ENCODE peak calls at places on chromosomes 2 and 18, in five cellular contexts. N, I, Y, C and Q are unnamed samples.

GRCh38 chr2:239118675-239119211 is 270.9 kb downstream of the TWIST2 start:
- DNase-seq in N (no peak), I (no peak), Y (no peak), C (no peak), Q (no peak)

GRCh38 chr2:1886405-1886992 is 142.2 kb upstream of the PXDN start:
- DNase-seq in N (peak), I (peak), Y (no peak), C (peak), Q (no peak)

GRCh38 chr18:73520229-73520628 is 627.4 kb downstream of the FBXO15 start:
- DNase-seq in N (no peak), I (no peak), Y (no peak), C (no peak), Q (no peak)

GRCh38 chr18:38250981-38251380 is 685.4 kb upstream of the CELF4 start:
- DNase-seq in N (no peak), I (no peak), Y (no peak), C (no peak), Q (no peak)

GRCh38 chr2:218367415-218368149 is 10.9 kb downstream of the CATIP start:
- DNase-seq in N (peak), I (peak), Y (peak), C (peak), Q (peak)

GRCh38 chr2:48725696-48726494 is 29.6 kb downstream of the LHCGR start:
- DNase-seq in N (no peak), I (no peak), Y (no peak), C (no peak), Q (no peak)

GRCh38 chr2:47616506-47616905 is 166.4 kb upstream of the MSH6 start:
- DNase-seq in N (no peak), I (no peak), Y (no peak), C (no peak), Q (no peak)

GRCh38 chr2:189076572-189076971 is 102.4 kb downstream of the COL3A1 start:
- DNase-seq in N (no peak), I (no peak), Y (no peak), C (no peak), Q (no peak)

GRCh38 chr2:667332-668000 is 9.7 kb downstream of the TMEM18 start:
- DNase-seq in N (no peak), I (no peak), Y (no peak), C (no peak), Q (no peak)

GRCh38 chr2:82650038-82650437 is 1809.0 kb downstream of the SUCLG1 start:
- DNase-seq in N (no peak), I (no peak), Y (no peak), C (no peak), Q (no peak)

GRCh38 chr2:199911052-199911876 is at the start of gene C2orf69:
- DNase-seq in N (peak), I (peak), Y (peak), C (peak), Q (peak)

GRCh38 chr2:160033732-160034392 is 28.6 kb downstream of the PLA2R1 start:
- DNase-seq in N (no peak), I (no peak), Y (no peak), C (no peak), Q (no peak)

GRCh38 chr2:26330114-26330581 is 15.8 kb upstream of the SELENOI start:
- DNase-seq in N (peak), I (peak), Y (peak), C (peak), Q (peak)

GRCh38 chr2:127400897-127401756 is 13.4 kb upstream of the MAP3K2 start:
- DNase-seq in N (no peak), I (no peak), Y (no peak), C (peak), Q (no peak)

GRCh38 chr2:140186201-140186775 is 1406.1 kb upstream of the NXPH2 start:
- DNase-seq in N (no peak), I (no peak), Y (no peak), C (no peak), Q (no peak)

DNA sequence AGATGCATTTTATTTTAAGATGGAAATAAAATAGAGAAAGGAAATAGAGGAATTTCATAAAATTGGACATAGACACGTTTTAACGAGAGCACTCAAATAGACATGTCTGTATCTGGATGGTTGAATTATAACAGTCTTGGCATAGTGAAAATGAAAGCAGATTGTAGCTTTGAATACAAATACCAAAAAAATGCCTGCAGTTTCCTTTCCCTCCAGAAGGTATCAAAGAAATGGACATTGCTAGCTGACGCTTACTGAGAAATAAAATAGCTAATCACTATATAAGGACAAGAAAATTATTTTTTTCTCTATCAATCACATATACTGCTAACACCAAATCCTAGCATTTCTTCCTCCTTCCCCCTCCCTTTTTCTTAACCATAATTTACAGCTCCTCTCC is 11.4 kb upstream of the MAPRE2 start:
- DNase-seq in N (no peak), I (no peak), Y (no peak), C (no peak), Q (no peak)
- TF ChIP-seq CTCF in N (no peak), I (peak), Y (peak), C (peak), Q (no peak)

DNA sequence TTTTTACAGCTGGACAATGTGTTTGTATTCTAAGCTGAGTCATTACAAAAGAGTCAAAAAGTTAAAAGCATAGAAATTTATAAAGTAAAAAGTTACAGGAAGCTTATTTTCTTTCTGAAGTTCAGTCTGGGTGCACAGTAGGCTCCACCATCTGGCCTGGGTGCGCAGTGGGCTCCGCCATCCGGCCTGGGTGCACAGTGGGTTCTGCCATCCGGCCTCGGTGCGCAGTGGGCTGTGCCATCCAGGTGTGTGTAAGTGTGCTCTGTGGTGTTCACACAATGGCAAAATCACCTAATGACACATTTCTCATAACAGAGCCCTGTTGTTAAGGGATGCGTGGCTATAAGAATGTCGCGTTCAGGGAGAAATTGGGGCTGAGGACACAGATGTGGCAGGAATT is 195.5 kb downstream of the ANKRD30B start:
- DNase-seq in N (no peak), I (no peak), Y (no peak), C (no peak), Q (no peak)
- TF ChIP-seq CTCF in N (no peak), I (no peak), Y (no peak), C (no peak), Q (no peak)

GRCh38 chr2:101697794-101698418 is 399 bp downstream of the MAP4K4 start:
- DNase-seq in N (no peak), I (no peak), Y (no peak), C (no peak), Q (no peak)

GRCh38 chr2:101698419-101699190 is 1.1 kb downstream of the MAP4K4 start:
- DNase-seq in N (no peak), I (no peak), Y (no peak), C (no peak), Q (no peak)

GRCh38 chr2:101699191-101699938 is 1.9 kb downstream of the MAP4K4 start:
- DNase-seq in N (no peak), I (no peak), Y (peak), C (no peak), Q (no peak)

GRCh38 chr2:101696272-101697123 is 1.0 kb upstream of the MAP4K4 start:
- DNase-seq in N (no peak), I (no peak), Y (peak), C (peak), Q (no peak)

DNA sequence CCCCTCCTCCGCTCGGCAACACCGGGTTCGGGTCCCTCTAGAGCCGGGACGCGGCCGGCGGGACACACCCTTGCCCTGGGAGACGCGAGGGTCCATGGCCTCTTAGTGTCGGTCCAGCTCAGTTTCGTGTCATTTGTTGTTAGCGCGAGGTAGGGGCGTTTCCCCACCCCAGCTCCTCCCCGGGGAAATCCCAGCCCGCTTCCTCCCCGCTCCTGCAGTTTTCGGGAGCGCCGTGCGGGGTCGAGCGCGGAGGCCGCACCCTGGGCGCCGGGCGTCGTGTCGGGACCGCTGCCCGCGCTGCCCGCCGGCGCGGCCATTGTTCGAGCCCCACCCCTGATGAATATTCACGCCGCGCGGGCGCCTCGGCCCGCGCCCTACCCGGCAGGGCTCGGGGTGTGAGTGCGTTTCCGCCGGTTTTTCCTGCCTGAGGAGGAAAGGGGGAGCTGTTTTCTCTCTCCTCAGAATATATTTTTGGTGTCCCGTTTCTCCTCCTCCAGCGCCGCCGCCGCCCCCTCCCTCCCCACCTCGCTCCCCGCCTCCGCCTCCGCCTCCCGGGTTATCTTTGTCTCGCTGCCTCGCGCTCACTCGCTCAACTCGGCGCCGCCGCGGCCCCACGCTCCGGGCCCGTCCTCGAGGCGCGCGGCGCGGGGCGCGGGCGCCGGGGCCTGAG is at the start of gene MAP4K4:
- DNase-seq in N (peak), I (peak), Y (peak), C (peak), Q (peak)
- TF ChIP-seq CTCF in N (no peak), I (no peak), Y (no peak), C (peak), Q (no peak)

GRCh38 chr2:56133931-56134629 is 49.7 kb upstream of the CCDC85A start:
- DNase-seq in N (no peak), I (no peak), Y (no peak), C (no peak), Q (no peak)
- TF ChIP-seq CTCF in N (no peak), I (no peak), Y (no peak), C (no peak), Q (no peak)

GRCh38 chr18:76920974-76921373 is 98.6 kb downstream of the ZNF236 start:
- DNase-seq in N (no peak), I (no peak), Y (no peak), C (no peak), Q (no peak)

GRCh38 chr18:76927216-76927725 is 104.9 kb downstream of the ZNF236 start:
- DNase-seq in N (no peak), I (no peak), Y (no peak), C (no peak), Q (no peak)

GRCh38 chr18:76928179-76928868 is 106.0 kb downstream of the ZNF236 start:
- DNase-seq in N (no peak), I (no peak), Y (no peak), C (no peak), Q (no peak)

GRCh38 chr18:76922107-76922506 is 99.8 kb downstream of the ZNF236 start:
- DNase-seq in N (no peak), I (peak), Y (peak), C (peak), Q (peak)

GRCh38 chr18:76923485-76924085 is 101.2 kb downstream of the ZNF236 start:
- DNase-seq in N (no peak), I (no peak), Y (no peak), C (no peak), Q (no peak)
- TF ChIP-seq CTCF in N (no peak), I (no peak), Y (no peak), C (no peak), Q (no peak)

GRCh38 chr18:54946149-54946581 is 13.1 kb downstream of the CCDC68 start:
- DNase-seq in N (no peak), I (no peak), Y (no peak), C (no peak), Q (no peak)

GRCh38 chr18:54947115-54947514 is 12.1 kb downstream of the CCDC68 start:
- DNase-seq in N (no peak), I (no peak), Y (no peak), C (no peak), Q (no peak)

GRCh38 chr18:54948350-54948837 is 10.9 kb downstream of the CCDC68 start:
- DNase-seq in N (no peak), I (no peak), Y (no peak), C (no peak), Q (no peak)

GRCh38 chr18:54949588-54949987 is 9.7 kb downstream of the CCDC68 start:
- DNase-seq in N (no peak), I (no peak), Y (no peak), C (no peak), Q (no peak)

GRCh38 chr18:54950221-54950620 is 9.0 kb downstream of the CCDC68 start:
- DNase-seq in N (no peak), I (no peak), Y (no peak), C (no peak), Q (no peak)
- TF ChIP-seq CTCF in N (no peak), I (no peak), Y (peak), C (peak), Q (no peak)

GRCh38 chr2:164621761-164622105 is 451 bp upstream of the GRB14 start:
- DNase-seq in N (no peak), I (no peak), Y (no peak), C (no peak), Q (no peak)

GRCh38 chr2:164622338-164623106 is 1.2 kb upstream of the GRB14 start:
- DNase-seq in N (no peak), I (no peak), Y (no peak), C (no peak), Q (no peak)

GRCh38 chr2:164617466-164617865 is 3.8 kb downstream of the GRB14 start:
- DNase-seq in N (no peak), I (no peak), Y (no peak), C (no peak), Q (no peak)

GRCh38 chr2:164624296-164624695 is 3.0 kb upstream of the GRB14 start:
- DNase-seq in N (no peak), I (no peak), Y (no peak), C (no peak), Q (no peak)

DNA sequence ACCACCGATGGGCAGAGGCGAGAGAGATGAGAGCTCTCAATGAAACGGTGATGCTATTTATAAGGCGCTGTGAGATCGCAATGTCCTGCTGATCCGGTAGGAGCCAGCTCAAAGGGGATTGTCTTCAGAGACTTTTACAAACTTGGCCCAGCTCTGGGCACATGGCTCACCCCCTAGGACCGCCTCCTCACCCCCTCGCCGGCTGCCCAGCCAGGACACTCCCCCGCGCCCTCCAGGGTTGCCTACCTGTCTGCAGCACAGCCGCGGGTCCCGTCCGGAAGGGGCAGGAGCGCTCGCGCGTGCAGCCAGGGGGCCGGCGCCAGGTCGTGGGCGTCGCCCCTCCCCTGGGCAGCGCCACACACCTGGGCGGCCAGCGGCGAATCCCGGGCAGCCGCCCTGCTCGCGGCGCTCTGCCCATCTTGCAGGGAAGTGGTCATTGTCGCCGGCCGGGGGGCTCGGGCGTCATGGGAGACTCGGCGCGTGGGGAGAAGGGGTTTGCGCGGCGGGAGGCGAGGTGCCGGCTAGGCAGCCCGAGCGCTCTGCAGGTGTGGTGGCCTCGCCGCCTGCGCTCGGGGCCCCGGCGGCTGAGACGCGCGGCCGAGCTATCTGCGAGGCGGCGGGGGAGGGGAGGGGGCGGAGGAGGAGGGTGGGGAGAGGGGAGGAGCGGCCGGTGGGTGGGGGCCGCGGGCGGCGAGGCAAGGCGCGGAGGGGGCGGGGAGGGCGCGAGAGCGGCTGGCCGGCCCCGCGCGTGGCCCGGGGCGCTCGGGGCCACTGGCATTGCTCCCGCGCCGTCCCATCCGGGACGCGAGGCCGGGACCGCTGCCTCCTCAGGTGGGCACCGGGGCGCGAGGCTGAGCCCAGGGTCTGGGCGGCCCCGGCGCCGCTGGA is at the start of gene GRB14:
- DNase-seq in N (no peak), I (no peak), Y (no peak), C (peak), Q (no peak)
- TF ChIP-seq CTCF in N (no peak), I (no peak), Y (no peak), C (no peak), Q (no peak)

GRCh38 chr18:63951302-63951705 is 2.2 kb downstream of the HMSD start:
- DNase-seq in N (no peak), I (no peak), Y (no peak), C (no peak), Q (no peak)
- TF ChIP-seq CTCF in N (no peak), I (no peak), Y (no peak), C (no peak), Q (no peak)

GRCh38 chr2:119764832-119765231 is 5.1 kb downstream of the PTPN4 start:
- DNase-seq in N (no peak), I (no peak), Y (no peak), C (no peak), Q (no peak)

GRCh38 chr2:119765404-119766002 is 5.8 kb downstream of the PTPN4 start:
- DNase-seq in N (no peak), I (no peak), Y (no peak), C (no peak), Q (no peak)

GRCh38 chr2:119769645-119770044 is 9.9 kb downstream of the PTPN4 start:
- DNase-seq in N (no peak), I (no peak), Y (no peak), C (no peak), Q (no peak)

GRCh38 chr2:119768731-119769130 is 9.0 kb downstream of the PTPN4 start:
- DNase-seq in N (no peak), I (no peak), Y (no peak), C (no peak), Q (no peak)

GRCh38 chr2:119766944-119767343 is 7.2 kb downstream of the PTPN4 start:
- DNase-seq in N (no peak), I (no peak), Y (no peak), C (no peak), Q (no peak)
- TF ChIP-seq CTCF in N (no peak), I (no peak), Y (no peak), C (no peak), Q (no peak)